ENCODE peak calls at places on chromosomes 1 and 21, in six cellular contexts. One of them, this sample, is unnamed.

GRCh38 chr1:17826165-17826488 is 71.0 kb downstream of the ACTL8 start:
- DNase-seq in activated T-cell treated with anti-CD3 and anti-CD28 coated beads, Interleukin-2, amount 50 U/mL, for 1 hour: no peak
- DNase-seq in occipital lobe: no peak
- DNase-seq in fibroblast of the aortic adventitia: peak
- DNase-seq in stimulated activated CD8-positive, alpha-beta memory T cell treated with anti-CD3 and anti-CD28 coated beads, Interleukin-12 subunit alpha, Interleukin-12 subunit beta, amount 100 ng/mL, for 4 hours: no peak
- DNase-seq in ACHN: peak
- DNase-seq in this sample: peak

GRCh38 chr1:14817223-14818170 is 219.0 kb downstream of the KAZN start:
- DNase-seq in fibroblast of the aortic adventitia: no peak
- DNase-seq in occipital lobe: no peak
- DNase-seq in ACHN: no peak
- DNase-seq in activated T-cell treated with anti-CD3 and anti-CD28 coated beads, Interleukin-2, amount 50 U/mL, for 1 hour: no peak
- DNase-seq in stimulated activated CD8-positive, alpha-beta memory T cell treated with anti-CD3 and anti-CD28 coated beads, Interleukin-12 subunit alpha, Interleukin-12 subunit beta, amount 100 ng/mL, for 4 hours: no peak
- DNase-seq in this sample: no peak

GRCh38 chr1:150534002-150534401 is 15.2 kb upstream of the ADAMTSL4 start:
- DNase-seq in stimulated activated CD8-positive, alpha-beta memory T cell treated with anti-CD3 and anti-CD28 coated beads, Interleukin-12 subunit alpha, Interleukin-12 subunit beta, amount 100 ng/mL, for 4 hours: no peak
- DNase-seq in ACHN: no peak
- DNase-seq in fibroblast of the aortic adventitia: no peak
- DNase-seq in occipital lobe: no peak
- DNase-seq in activated T-cell treated with anti-CD3 and anti-CD28 coated beads, Interleukin-2, amount 50 U/mL, for 1 hour: no peak
- DNase-seq in this sample: no peak

GRCh38 chr21:39961251-39961650 is 94.0 kb downstream of the PCP4 start:
- DNase-seq in fibroblast of the aortic adventitia: no peak
- DNase-seq in ACHN: no peak
- DNase-seq in occipital lobe: no peak
- DNase-seq in stimulated activated CD8-positive, alpha-beta memory T cell treated with anti-CD3 and anti-CD28 coated beads, Interleukin-12 subunit alpha, Interleukin-12 subunit beta, amount 100 ng/mL, for 4 hours: no peak
- DNase-seq in activated T-cell treated with anti-CD3 and anti-CD28 coated beads, Interleukin-2, amount 50 U/mL, for 1 hour: no peak
- DNase-seq in this sample: no peak

GRCh38 chr1:21099034-21099868 is 77.4 kb downstream of the EIF4G3 start:
- DNase-seq in occipital lobe: no peak
- DNase-seq in stimulated activated CD8-positive, alpha-beta memory T cell treated with anti-CD3 and anti-CD28 coated beads, Interleukin-12 subunit alpha, Interleukin-12 subunit beta, amount 100 ng/mL, for 4 hours: no peak
- DNase-seq in ACHN: no peak
- DNase-seq in fibroblast of the aortic adventitia: peak
- DNase-seq in activated T-cell treated with anti-CD3 and anti-CD28 coated beads, Interleukin-2, amount 50 U/mL, for 1 hour: no peak
- DNase-seq in this sample: no peak

GRCh38 chr1:244067893-244068292 is 16.8 kb downstream of the ZBTB18 start:
- DNase-seq in stimulated activated CD8-positive, alpha-beta memory T cell treated with anti-CD3 and anti-CD28 coated beads, Interleukin-12 subunit alpha, Interleukin-12 subunit beta, amount 100 ng/mL, for 4 hours: no peak
- DNase-seq in activated T-cell treated with anti-CD3 and anti-CD28 coated beads, Interleukin-2, amount 50 U/mL, for 1 hour: no peak
- DNase-seq in fibroblast of the aortic adventitia: no peak
- DNase-seq in ACHN: no peak
- DNase-seq in occipital lobe: no peak
- DNase-seq in this sample: no peak

GRCh38 chr1:105626276-105626987 is 1430.0 kb upstream of the PRMT6 start:
- DNase-seq in occipital lobe: no peak
- DNase-seq in fibroblast of the aortic adventitia: no peak
- DNase-seq in activated T-cell treated with anti-CD3 and anti-CD28 coated beads, Interleukin-2, amount 50 U/mL, for 1 hour: no peak
- DNase-seq in stimulated activated CD8-positive, alpha-beta memory T cell treated with anti-CD3 and anti-CD28 coated beads, Interleukin-12 subunit alpha, Interleukin-12 subunit beta, amount 100 ng/mL, for 4 hours: no peak
- DNase-seq in ACHN: no peak
- DNase-seq in this sample: no peak

GRCh38 chr1:180793451-180793850 is 119.2 kb upstream of the KIAA1614 start:
- DNase-seq in occipital lobe: no peak
- DNase-seq in stimulated activated CD8-positive, alpha-beta memory T cell treated with anti-CD3 and anti-CD28 coated beads, Interleukin-12 subunit alpha, Interleukin-12 subunit beta, amount 100 ng/mL, for 4 hours: no peak
- DNase-seq in ACHN: no peak
- DNase-seq in fibroblast of the aortic adventitia: no peak
- DNase-seq in activated T-cell treated with anti-CD3 and anti-CD28 coated beads, Interleukin-2, amount 50 U/mL, for 1 hour: no peak
- DNase-seq in this sample: no peak

GRCh38 chr1:108080448-108080847 is 115.5 kb upstream of the VAV3 start:
- DNase-seq in activated T-cell treated with anti-CD3 and anti-CD28 coated beads, Interleukin-2, amount 50 U/mL, for 1 hour: no peak
- DNase-seq in ACHN: no peak
- DNase-seq in stimulated activated CD8-positive, alpha-beta memory T cell treated with anti-CD3 and anti-CD28 coated beads, Interleukin-12 subunit alpha, Interleukin-12 subunit beta, amount 100 ng/mL, for 4 hours: peak
- DNase-seq in fibroblast of the aortic adventitia: no peak
- DNase-seq in occipital lobe: no peak
- DNase-seq in this sample: no peak

GRCh38 chr1:89734437-89734836 is 86.4 kb upstream of the LRRC8D start:
- DNase-seq in stimulated activated CD8-positive, alpha-beta memory T cell treated with anti-CD3 and anti-CD28 coated beads, Interleukin-12 subunit alpha, Interleukin-12 subunit beta, amount 100 ng/mL, for 4 hours: no peak
- DNase-seq in ACHN: no peak
- DNase-seq in fibroblast of the aortic adventitia: peak
- DNase-seq in activated T-cell treated with anti-CD3 and anti-CD28 coated beads, Interleukin-2, amount 50 U/mL, for 1 hour: no peak
- DNase-seq in occipital lobe: no peak
- DNase-seq in this sample: no peak